ENCODE peak calls at places on chromosomes 6 and 20, in ten cellular contexts. W is gastrocnemius medialis, N is neural progenitor cell, K is upper lobe of right lung, P is lung, C is left ventricle myocardium inferior, V is ascending aorta, A is aorta, R is HepG2, T is cardiac muscle cell. Y is an unnamed sample. For H3K4me1, the result is how much of the 10 kb centered on the place peaks cover.

GRCh38 chr6:108452725-108453195 is 108.0 kb upstream of the FOXO3 start:
- DNase-seq in W (no peak), N (peak), K (no peak), P (no peak), C (no peak), V (no peak), A (no peak), R (no peak), T (no peak), Y (no peak)

GRCh38 chr6:68313911-68314310 is 321.2 kb upstream of the ADGRB3 start:
- DNase-seq in W (no peak), N (peak), K (no peak), P (no peak), C (no peak), V (no peak), A (no peak), R (no peak), T (peak), Y (no peak)

GRCh38 chr6:27684264-27685211 is 211.6 kb upstream of the ZNF184 start:
- DNase-seq in W (no peak), N (peak), K (no peak), P (no peak), C (no peak), V (no peak), A (no peak), R (peak), T (peak), Y (peak)

GRCh38 chr6:154234019-154234772 is 122.4 kb downstream of the IPCEF1 start:
- DNase-seq in W (no peak), N (no peak), K (no peak), P (no peak), C (no peak), V (no peak), A (no peak), R (no peak), T (no peak), Y (no peak)

GRCh38 chr20:53739799-53740785 is 146.5 kb upstream of the ZNF217 start:
- DNase-seq in W (no peak), N (no peak), K (no peak), P (no peak), C (no peak), V (no peak), A (no peak), R (no peak), T (peak), Y (no peak)

GRCh38 chr6:28553986-28554881 is 28.6 kb downstream of the GPX5 start:
- DNase-seq in W (no peak), N (no peak), K (no peak), P (no peak), C (no peak), V (no peak), A (no peak), R (peak), T (no peak), Y (no peak)

GRCh38 chr20:41393705-41394066 is 27.1 kb upstream of the EMILIN3 start:
- DNase-seq in W (no peak), N (no peak), K (no peak), P (no peak), C (no peak), V (no peak), A (no peak), R (no peak), T (no peak), Y (no peak)

GRCh38 chr20:56347628-56348305 is 11.0 kb upstream of the FAM210B start:
- DNase-seq in W (no peak), N (peak), K (no peak), P (no peak), C (no peak), V (no peak), A (no peak), R (no peak), T (no peak), Y (no peak)

GRCh38 chr6:28488916-28489365 is 26.7 kb downstream of the GPX6 start:
- DNase-seq in W (no peak), N (peak), K (no peak), P (no peak), C (no peak), V (no peak), A (no peak), R (peak), T (peak), Y (no peak)

GRCh38 chr6:124907596-124907995 is 54.6 kb upstream of the RNF217 start:
- DNase-seq in W (no peak), N (no peak), K (no peak), P (no peak), C (no peak), V (no peak), A (no peak), R (no peak), T (no peak), Y (no peak)

GRCh38 chr20:62331347-62331746 is 28.6 kb downstream of the ADRM1 start:
- DNase-seq in W (no peak), N (no peak), K (no peak), P (no peak), C (no peak), V (no peak), A (no peak), R (no peak), T (no peak), Y (no peak)

GRCh38 chr6:17281100-17281496 is at the start of gene RBM24:
- DNase-seq in W (no peak), N (peak), K (peak), P (peak), C (peak), V (peak), A (peak), R (peak), T (peak), Y (no peak)

GRCh38 chr20:15799871-15800270 is 773.4 kb downstream of the KIF16B start:
- DNase-seq in W (no peak), N (no peak), K (no peak), P (no peak), C (no peak), V (no peak), A (no peak), R (no peak), T (no peak), Y (no peak)

GRCh38 chr6:163835772-163836171 is 421.3 kb downstream of the QKI start:
- DNase-seq in W (no peak), N (no peak), K (no peak), P (no peak), C (no peak), V (no peak), A (no peak), R (no peak), T (no peak), Y (no peak)

GRCh38 chr20:63850689-63851547 is 10.4 kb upstream of the ABHD16B start:
- DNase-seq in W (no peak), N (no peak), K (no peak), P (no peak), C (no peak), V (no peak), A (no peak), R (no peak), T (no peak), Y (no peak)

GRCh38 chr6:9766240-9766915 is 648.5 kb downstream of the TFAP2A start:
- DNase-seq in W (no peak), N (no peak), K (no peak), P (no peak), C (no peak), V (no peak), A (no peak), R (no peak), T (no peak), Y (no peak)

GRCh38 chr6:167791780-167792478 is 34.8 kb upstream of the AFDN start:
- DNase-seq in W (no peak), N (no peak), K (no peak), P (peak), C (no peak), V (no peak), A (no peak), R (no peak), T (no peak), Y (no peak)

GRCh38 chr6:136550330-136551071 is at the start of gene MAP7:
- DNase-seq in W (no peak), N (peak), K (peak), P (peak), C (peak), V (peak), A (peak), R (no peak), T (peak), Y (peak)

GRCh38 chr20:8132015-8132631 is at the start of gene PLCB1:
- DNase-seq in W (peak), N (peak), K (peak), P (peak), C (peak), V (peak), A (peak), R (peak), T (peak), Y (peak)

GRCh38 chr6:17930321-17930993 is 57.0 kb downstream of the KIF13A start:
- DNase-seq in W (no peak), N (no peak), K (no peak), P (no peak), C (no peak), V (no peak), A (no peak), R (peak), T (no peak), Y (no peak)

GRCh38 chr20:45968801-45969711 is 2.9 kb downstream of the ZNF335 start:
- DNase-seq in W (no peak), N (no peak), K (peak), P (no peak), C (no peak), V (peak), A (peak), R (no peak), T (no peak), Y (no peak)

DNA sequence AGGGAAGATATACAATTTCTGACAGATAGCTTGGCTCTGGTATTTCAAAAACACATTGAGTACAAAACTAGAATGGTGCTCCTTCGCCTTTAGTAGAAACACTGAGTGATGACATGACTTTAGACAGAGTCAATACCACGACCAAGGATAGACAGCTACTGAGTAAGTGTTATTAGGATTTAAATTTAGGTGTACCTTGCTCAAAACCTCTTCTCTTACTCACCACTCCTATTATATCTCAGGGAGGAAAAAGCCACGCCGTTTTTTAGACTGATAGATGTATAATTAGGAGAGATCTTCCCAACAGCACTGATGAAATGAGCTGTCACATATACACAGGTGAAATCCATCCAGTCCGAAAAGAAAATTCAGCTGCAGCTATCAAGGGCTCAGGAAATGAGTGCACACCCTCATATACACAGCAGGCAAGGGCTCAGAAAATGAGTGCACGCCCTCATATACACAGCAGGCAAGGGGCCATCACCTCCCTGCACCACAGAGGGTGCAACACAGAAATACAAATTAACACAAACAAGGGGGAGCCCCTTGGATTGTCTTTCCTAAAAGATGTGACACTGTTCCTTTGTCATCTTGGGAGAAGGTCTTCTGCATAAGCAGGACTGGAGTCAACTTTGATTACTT is 53.7 kb downstream of the LYRM4 start:
- DNase-seq in W (no peak), N (no peak), K (no peak), P (no peak), C (no peak), V (no peak), A (no peak), R (no peak), T (no peak), Y (no peak)
- H3K27ac ChIP-seq in W (no peak), N (no peak), K (no peak), P (no peak), C (peak), V (peak), A (peak), R (peak), T (peak), Y (no peak)

GRCh38 chr20:12093062-12093796 is 175.5 kb downstream of the BTBD3 start:
- DNase-seq in W (no peak), N (no peak), K (no peak), P (no peak), C (no peak), V (no peak), A (no peak), R (no peak), T (no peak), Y (no peak)

GRCh38 chr20:12086359-12086758 is 168.7 kb downstream of the BTBD3 start:
- DNase-seq in W (no peak), N (peak), K (no peak), P (no peak), C (no peak), V (no peak), A (no peak), R (no peak), T (no peak), Y (no peak)

GRCh38 chr20:12095224-12095623 is 177.5 kb downstream of the BTBD3 start:
- DNase-seq in W (no peak), N (no peak), K (no peak), P (no peak), C (no peak), V (no peak), A (no peak), R (no peak), T (no peak), Y (no peak)

GRCh38 chr20:12090920-12091319 is 173.2 kb downstream of the BTBD3 start:
- DNase-seq in W (no peak), N (no peak), K (no peak), P (no peak), C (no peak), V (no peak), A (no peak), R (no peak), T (no peak), Y (no peak)
- H3K4me1 ChIP-seq in W (under half), N (under half), K (under half), P (under half), C (under half), V (under half), A (under half), R (under half), T (under half), Y (under half)

DNA sequence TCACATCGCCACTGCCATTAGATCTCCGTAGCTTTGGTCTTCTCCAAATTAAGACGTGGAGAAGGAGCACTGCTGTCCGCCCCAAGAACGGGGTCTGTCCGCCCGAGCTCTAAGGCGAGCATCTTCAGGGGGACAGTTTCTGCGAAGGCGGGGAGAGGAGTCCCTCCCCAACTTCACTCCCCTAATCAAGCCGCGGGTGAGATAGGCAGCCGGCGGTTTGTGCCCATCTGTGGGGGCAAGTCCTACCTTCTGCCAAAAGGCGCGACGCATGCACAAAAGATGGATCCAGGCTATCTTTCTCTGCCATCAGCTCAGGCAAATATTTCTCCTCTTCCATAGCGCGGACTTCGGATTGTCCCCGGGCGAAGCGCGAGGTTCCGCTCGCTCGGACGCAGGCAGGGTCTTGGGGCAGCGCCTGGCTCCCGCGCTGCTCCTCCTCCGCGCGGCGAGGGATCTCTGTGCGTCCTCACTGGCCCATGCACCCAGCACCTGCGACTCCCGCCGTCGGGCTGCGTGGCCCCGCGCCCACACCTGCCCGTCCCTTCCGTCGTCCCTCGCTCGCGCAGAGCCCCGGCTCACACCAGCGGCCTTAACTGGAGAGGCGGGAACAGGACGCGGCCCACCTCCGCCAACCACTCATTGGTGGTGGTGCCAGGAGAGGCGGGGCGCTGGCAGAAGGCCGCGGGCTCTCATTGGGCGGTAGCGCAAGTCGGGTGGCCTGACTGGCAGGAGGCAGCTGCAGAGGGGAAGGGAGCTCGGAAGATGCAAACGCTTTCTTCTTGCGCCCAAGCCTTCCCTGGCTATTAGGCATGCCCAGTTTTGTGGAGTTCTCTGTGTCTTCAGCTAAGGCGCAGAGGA is at the start of gene KHDRBS2:
- DNase-seq in W (peak), N (peak), K (peak), P (peak), C (peak), V (peak), A (peak), R (peak), T (peak), Y (no peak)
- H3K4me3 ChIP-seq in W (peak), N (peak), K (peak), P (peak), C (peak), V (peak), A (no peak), R (peak), T (peak), Y (no peak)

GRCh38 chr20:4711511-4711910 is 10.2 kb upstream of the PRND start:
- DNase-seq in W (no peak), N (no peak), K (no peak), P (no peak), C (no peak), V (peak), A (no peak), R (no peak), T (no peak), Y (no peak)

GRCh38 chr20:4708036-4708435 is 13.7 kb upstream of the PRND start:
- DNase-seq in W (no peak), N (no peak), K (no peak), P (no peak), C (no peak), V (peak), A (no peak), R (no peak), T (no peak), Y (no peak)

GRCh38 chr20:4709261-4710105 is 12.2 kb upstream of the PRND start:
- DNase-seq in W (no peak), N (no peak), K (no peak), P (no peak), C (no peak), V (peak), A (no peak), R (no peak), T (no peak), Y (no peak)

GRCh38 chr20:4708856-4709255 is 12.9 kb upstream of the PRND start:
- DNase-seq in W (no peak), N (no peak), K (no peak), P (no peak), C (no peak), V (peak), A (no peak), R (no peak), T (no peak), Y (no peak)

DNA sequence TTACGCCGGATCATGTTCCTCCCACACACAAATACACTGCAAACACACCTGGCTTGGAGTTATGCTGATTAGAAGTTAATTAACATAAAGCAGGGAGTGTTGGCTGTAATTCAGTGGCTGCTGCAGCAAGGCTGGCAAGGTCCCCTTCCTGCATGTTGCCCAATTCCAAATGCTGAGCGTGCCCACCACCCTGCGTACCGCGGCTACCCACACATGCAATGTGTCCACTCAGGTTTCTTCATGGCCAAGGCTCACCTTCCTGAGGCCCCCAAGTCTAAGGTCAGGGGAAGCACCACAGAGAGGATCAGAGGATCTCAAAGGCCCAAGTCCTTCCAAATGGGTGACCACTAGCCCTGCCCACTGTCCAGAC is 11.6 kb upstream of the PRND start:
- DNase-seq in W (no peak), N (no peak), K (no peak), P (no peak), C (no peak), V (no peak), A (no peak), R (no peak), T (no peak), Y (no peak)
- H3K27ac ChIP-seq in W (no peak), N (no peak), K (no peak), P (no peak), C (no peak), V (no peak), A (no peak), R (no peak), T (no peak), Y (no peak)

DNA sequence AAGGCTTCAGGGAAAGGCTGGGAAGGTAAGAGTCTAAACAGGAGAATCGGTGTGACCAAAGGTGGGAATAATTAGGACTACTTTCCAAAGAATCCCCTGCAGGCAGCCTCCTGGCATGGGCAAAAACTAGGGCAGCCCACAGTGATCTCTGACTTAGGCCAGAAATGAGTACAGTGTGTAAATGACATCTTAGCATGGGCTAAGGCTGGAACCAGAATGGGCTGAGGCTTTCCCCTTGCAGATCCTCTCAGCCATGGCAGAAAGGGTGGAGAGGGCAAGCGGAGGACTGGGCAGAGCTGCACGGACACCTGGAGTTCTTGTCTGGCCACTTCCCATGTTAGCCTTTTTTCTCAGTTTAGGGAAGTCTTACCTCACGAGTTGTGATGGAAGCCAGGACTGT is 69.9 kb upstream of the FOXQ1 start:
- DNase-seq in W (no peak), N (no peak), K (no peak), P (no peak), C (no peak), V (no peak), A (no peak), R (no peak), T (no peak), Y (no peak)
- H3K4me1 ChIP-seq in W (under half), N (under half), K (under half), P (under half), C (under half), V (under half), A (under half), R (under half), T (under half), Y (under half)

GRCh38 chr20:19851863-19852262 is 93.8 kb downstream of the RIN2 start:
- DNase-seq in W (no peak), N (no peak), K (no peak), P (no peak), C (no peak), V (no peak), A (no peak), R (no peak), T (no peak), Y (no peak)

GRCh38 chr20:19847383-19847782 is 89.3 kb downstream of the RIN2 start:
- DNase-seq in W (no peak), N (no peak), K (no peak), P (no peak), C (no peak), V (no peak), A (no peak), R (no peak), T (no peak), Y (no peak)

GRCh38 chr20:19855426-19855825 is 97.4 kb downstream of the RIN2 start:
- DNase-seq in W (no peak), N (no peak), K (no peak), P (no peak), C (no peak), V (no peak), A (no peak), R (no peak), T (no peak), Y (no peak)

GRCh38 chr20:19849341-19850189 is 91.5 kb downstream of the RIN2 start:
- DNase-seq in W (no peak), N (no peak), K (no peak), P (no peak), C (no peak), V (no peak), A (no peak), R (no peak), T (peak), Y (no peak)

DNA sequence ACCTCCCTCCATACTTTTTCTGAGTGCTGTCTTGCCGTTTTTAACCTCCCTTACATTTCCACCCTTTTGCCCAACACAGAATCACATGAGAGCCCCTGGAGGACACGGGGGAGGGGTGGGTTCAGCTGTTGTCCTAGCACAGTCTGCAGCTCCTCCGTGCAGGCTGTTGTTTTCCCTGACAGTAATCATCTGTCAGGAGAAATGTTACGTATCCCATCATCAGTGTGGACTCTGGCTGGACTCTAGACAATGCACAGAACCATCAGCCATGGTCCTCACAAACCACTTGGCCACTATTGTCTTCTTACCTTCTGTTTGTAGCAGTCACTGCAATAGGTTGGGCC is 92.1 kb downstream of the RIN2 start:
- DNase-seq in W (no peak), N (peak), K (no peak), P (no peak), C (peak), V (no peak), A (no peak), R (no peak), T (peak), Y (no peak)
- H3K4me3 ChIP-seq in W (no peak), N (no peak), K (no peak), P (no peak), C (peak), V (peak), A (no peak), R (no peak), T (no peak), Y (no peak)

GRCh38 chr20:6975326-6975725 is 207.8 kb downstream of the BMP2 start:
- DNase-seq in W (no peak), N (no peak), K (no peak), P (no peak), C (no peak), V (no peak), A (no peak), R (no peak), T (no peak), Y (no peak)
- H3K27ac ChIP-seq in W (no peak), N (no peak), K (no peak), P (no peak), C (no peak), V (no peak), A (no peak), R (no peak), T (no peak), Y (no peak)

Y was measured in CD8-positive, alpha-beta memory T cell.